ENCODE peak calls at places on chromosomes 11 and 22, in five cellular contexts. One of them, this sample, is unnamed.

GRCh38 chr11:33695051-33695566 is 5.5 kb downstream of the C11orf91 start:
- DNase-seq in astrocyte: no peak
- DNase-seq in HL-60: no peak
- DNase-seq in cardiac muscle cell: no peak
- DNase-seq in transverse colon: no peak
- DNase-seq in this sample: no peak

GRCh38 chr22:20955548-20955947 is 11.5 kb upstream of the AIFM3 start:
- DNase-seq in HL-60: peak; percentile 11
- DNase-seq in transverse colon: no peak
- DNase-seq in astrocyte: no peak
- DNase-seq in cardiac muscle cell: no peak
- DNase-seq in this sample: no peak

GRCh38 chr11:13135385-13136271 is 126.5 kb downstream of the RASSF10 start:
- DNase-seq in cardiac muscle cell: peak; percentile 90
- DNase-seq in HL-60: no peak
- DNase-seq in transverse colon: no peak
- DNase-seq in astrocyte: peak; percentile 97
- DNase-seq in this sample: no peak

GRCh38 chr22:38041760-38042584 is 15.2 kb upstream of the PICK1 start:
- DNase-seq in cardiac muscle cell: no peak
- DNase-seq in HL-60: peak; percentile 17
- DNase-seq in astrocyte: no peak
- DNase-seq in transverse colon: no peak
- DNase-seq in this sample: no peak

GRCh38 chr11:63813035-63813562 is at the start of gene SPINDOC:
- DNase-seq in astrocyte: peak; percentile 23
- DNase-seq in HL-60: no peak
- DNase-seq in transverse colon: peak; percentile 82
- DNase-seq in cardiac muscle cell: peak; percentile 72
- DNase-seq in this sample: peak; percentile 90

GRCh38 chr11:27215471-27216267 is 147.3 kb downstream of the CCDC34 start:
- DNase-seq in HL-60: no peak
- DNase-seq in astrocyte: peak; percentile 61
- DNase-seq in cardiac muscle cell: no peak
- DNase-seq in transverse colon: no peak
- DNase-seq in this sample: no peak

GRCh38 chr22:46143491-46144147 is 6.7 kb upstream of the PPARA start:
- DNase-seq in cardiac muscle cell: no peak
- DNase-seq in HL-60: no peak
- DNase-seq in astrocyte: no peak
- DNase-seq in transverse colon: no peak
- DNase-seq in this sample: no peak

GRCh38 chr11:11514246-11514645 is 107.6 kb downstream of the GALNT18 start:
- DNase-seq in cardiac muscle cell: no peak
- DNase-seq in transverse colon: no peak
- DNase-seq in astrocyte: no peak
- DNase-seq in HL-60: no peak
- DNase-seq in this sample: peak; percentile 23

GRCh38 chr11:112795142-112795815 is 165.9 kb upstream of the NCAM1 start:
- DNase-seq in astrocyte: peak; percentile 29
- DNase-seq in transverse colon: peak; percentile 30
- DNase-seq in HL-60: peak; percentile 42
- DNase-seq in cardiac muscle cell: peak; percentile 77
- DNase-seq in this sample: no peak

GRCh38 chr22:46491936-46492335 is 45.5 kb downstream of the CELSR1 start:
- DNase-seq in cardiac muscle cell: no peak
- DNase-seq in transverse colon: no peak
- DNase-seq in astrocyte: no peak
- DNase-seq in HL-60: no peak
- DNase-seq in this sample: no peak

GRCh38 chr11:15806217-15806616 is 550.1 kb downstream of the SOX6 start:
- DNase-seq in HL-60: no peak
- DNase-seq in astrocyte: peak; percentile 16
- DNase-seq in transverse colon: no peak
- DNase-seq in cardiac muscle cell: no peak
- DNase-seq in this sample: no peak

GRCh38 chr11:64400096-64400495 is 41.1 kb downstream of the RPS6KA4 start:
- DNase-seq in cardiac muscle cell: no peak
- DNase-seq in HL-60: peak; percentile 38
- DNase-seq in astrocyte: no peak
- DNase-seq in transverse colon: no peak
- DNase-seq in this sample: no peak

GRCh38 chr11:33294224-33294623 is 37.0 kb downstream of the HIPK3 start:
- DNase-seq in transverse colon: no peak
- DNase-seq in HL-60: no peak
- DNase-seq in cardiac muscle cell: no peak
- DNase-seq in astrocyte: no peak
- DNase-seq in this sample: no peak

GRCh38 chr11:66371627-66372415 is at the start of gene SLC29A2:
- DNase-seq in HL-60: peak; percentile 78
- DNase-seq in astrocyte: no peak
- DNase-seq in transverse colon: peak; percentile 88
- DNase-seq in cardiac muscle cell: no peak
- DNase-seq in this sample: peak; percentile 49

GRCh38 chr11:6737872-6738466 is 33.8 kb downstream of the OR2AG2 start:
- DNase-seq in HL-60: peak; percentile 61
- DNase-seq in cardiac muscle cell: peak; percentile 54
- DNase-seq in transverse colon: peak; percentile 40
- DNase-seq in astrocyte: peak; percentile 6
- DNase-seq in this sample: no peak

GRCh38 chr22:36204001-36204640 is 2.5 kb upstream of the APOL4 start:
- DNase-seq in transverse colon: no peak
- DNase-seq in cardiac muscle cell: no peak
- DNase-seq in astrocyte: no peak
- DNase-seq in HL-60: no peak
- DNase-seq in this sample: no peak

GRCh38 chr22:36208934-36209333 is 7.3 kb upstream of the APOL4 start:
- DNase-seq in transverse colon: no peak
- DNase-seq in cardiac muscle cell: no peak
- DNase-seq in astrocyte: no peak
- DNase-seq in HL-60: no peak
- DNase-seq in this sample: no peak

GRCh38 chr22:36204641-36205032 is 3.0 kb upstream of the APOL4 start:
- DNase-seq in transverse colon: peak; percentile 53
- DNase-seq in HL-60: no peak
- DNase-seq in astrocyte: no peak
- DNase-seq in cardiac muscle cell: no peak
- DNase-seq in this sample: no peak

GRCh38 chr22:36208162-36208765 is 6.7 kb upstream of the APOL4 start:
- DNase-seq in astrocyte: no peak
- DNase-seq in HL-60: no peak
- DNase-seq in cardiac muscle cell: no peak
- DNase-seq in transverse colon: no peak
- DNase-seq in this sample: no peak

DNA sequence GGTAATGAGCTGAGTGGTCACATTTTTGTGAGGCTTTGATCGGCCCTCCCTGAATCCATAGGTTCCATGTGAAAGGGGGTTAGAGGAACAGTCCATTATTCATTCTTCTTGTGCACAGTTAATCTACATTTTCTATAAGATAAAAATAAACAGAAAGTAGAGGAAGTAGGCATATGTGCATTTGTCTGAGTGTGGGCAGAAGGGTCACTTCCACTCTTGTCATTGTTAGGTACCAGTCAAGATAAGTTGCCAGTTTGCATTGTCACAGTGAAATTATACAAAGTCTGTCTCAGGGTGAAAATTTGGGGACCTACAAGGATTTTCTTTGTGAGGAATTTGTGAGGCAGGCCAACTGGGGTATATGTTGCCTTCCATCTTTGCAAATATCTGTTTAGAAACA is 4.6 kb upstream of the APOL4 start:
- DNase-seq in transverse colon: no peak
- DNase-seq in HL-60: no peak
- DNase-seq in cardiac muscle cell: no peak
- DNase-seq in astrocyte: no peak
- DNase-seq in this sample: no peak
- H3K27ac ChIP-seq in transverse colon: no peak overlapping the region
- H3K27ac ChIP-seq in HL-60: no peak overlapping the region
- H3K27ac ChIP-seq in cardiac muscle cell: no peak overlapping the region
- H3K27ac ChIP-seq in astrocyte: no peak overlapping the region
- H3K27ac ChIP-seq in this sample: no peak overlapping the region

DNA sequence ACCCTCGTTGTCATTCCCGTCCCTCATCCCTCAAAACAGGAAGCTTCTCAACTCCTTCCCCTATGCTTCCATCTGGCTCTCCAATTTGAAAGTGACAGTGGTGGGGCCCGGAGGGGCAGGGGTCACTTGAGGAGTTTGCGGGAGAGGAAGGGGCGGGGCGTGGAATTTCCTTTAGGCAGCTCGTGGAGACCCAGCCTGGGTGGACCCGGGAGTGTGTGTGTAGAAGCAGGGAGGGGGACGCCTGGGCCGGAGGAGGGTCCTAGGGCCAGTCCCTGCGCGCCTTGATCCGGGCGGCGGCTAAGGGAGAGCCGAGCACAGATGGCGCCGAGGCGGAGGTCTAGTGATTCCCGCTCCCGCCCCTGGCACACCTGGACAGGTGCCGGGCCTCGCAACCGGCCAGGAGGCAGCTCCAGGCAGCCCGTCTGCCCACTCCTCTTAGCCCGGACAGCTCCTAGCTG is 7.8 kb upstream of the PAX6 start:
- DNase-seq in astrocyte: no peak
- DNase-seq in transverse colon: no peak
- DNase-seq in cardiac muscle cell: no peak
- DNase-seq in HL-60: no peak
- DNase-seq in this sample: no peak
- H3K27me3 ChIP-seq in astrocyte: peaks cover 81% of the 10 kb centered on the region
- H3K27me3 ChIP-seq in transverse colon: peaks cover 100% of the 10 kb centered on the region
- H3K27me3 ChIP-seq in cardiac muscle cell: peaks cover 100% of the 10 kb centered on the region
- H3K27me3 ChIP-seq in HL-60: peaks cover 89% of the 10 kb centered on the region
- H3K27me3 ChIP-seq in this sample: peaks cover 27% of the 10 kb centered on the region

DNA sequence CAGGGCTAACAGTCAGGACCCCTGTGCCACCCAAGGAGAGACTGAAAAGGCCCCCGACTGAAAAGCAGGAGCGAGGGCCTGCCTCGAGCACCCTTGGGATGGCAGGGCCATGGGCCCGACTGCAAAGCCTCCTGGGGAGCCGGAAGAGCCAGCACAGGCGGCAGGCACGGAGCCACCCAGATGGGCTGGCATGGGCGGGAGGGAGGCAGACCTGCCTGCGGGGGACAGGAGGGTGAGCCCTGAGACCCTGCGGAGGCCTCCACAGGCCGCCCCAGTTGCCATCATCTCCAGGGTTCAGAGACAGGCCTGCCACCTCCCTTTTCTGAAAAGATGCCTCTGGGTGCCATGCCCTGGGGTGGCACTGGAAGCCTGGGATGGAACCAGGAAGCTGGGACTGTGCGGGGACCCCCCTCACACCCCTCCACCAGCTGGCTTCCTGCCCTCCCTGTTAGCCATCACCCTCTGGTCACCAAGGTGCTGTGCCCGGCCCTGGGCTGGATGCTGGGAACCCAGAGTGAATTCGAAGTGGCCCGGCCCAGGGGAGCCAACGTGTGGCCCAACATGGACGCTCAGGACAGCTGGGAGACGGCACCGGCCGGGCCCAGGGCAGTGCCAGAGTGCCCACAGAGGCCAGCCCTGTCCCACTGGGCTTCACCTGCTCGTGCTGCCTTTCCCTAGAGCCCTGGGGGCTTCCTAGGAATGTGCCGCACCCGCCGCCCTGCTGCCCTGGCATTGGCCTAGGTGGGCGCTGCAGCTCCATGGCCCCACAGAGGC is 13.8 kb downstream of the TSPAN32 start:
- DNase-seq in cardiac muscle cell: no peak
- DNase-seq in astrocyte: no peak
- DNase-seq in transverse colon: no peak
- DNase-seq in HL-60: no peak
- DNase-seq in this sample: no peak
- H3K27ac ChIP-seq in cardiac muscle cell: no peak overlapping the region
- H3K27ac ChIP-seq in astrocyte: no peak overlapping the region
- H3K27ac ChIP-seq in transverse colon: peak overlapping the region; percentile 84
- H3K27ac ChIP-seq in HL-60: no peak overlapping the region
- H3K27ac ChIP-seq in this sample: no peak overlapping the region

GRCh38 chr11:18790820-18791174 is 801 bp downstream of the PTPN5 start:
- DNase-seq in HL-60: no peak
- DNase-seq in astrocyte: no peak
- DNase-seq in cardiac muscle cell: no peak
- DNase-seq in transverse colon: no peak
- DNase-seq in this sample: no peak

GRCh38 chr11:18789942-18790341 is 1.7 kb downstream of the PTPN5 start:
- DNase-seq in HL-60: no peak
- DNase-seq in transverse colon: no peak
- DNase-seq in cardiac muscle cell: no peak
- DNase-seq in astrocyte: no peak
- DNase-seq in this sample: no peak

GRCh38 chr11:18792066-18792591 is 531 bp upstream of the PTPN5 start:
- DNase-seq in transverse colon: no peak
- DNase-seq in HL-60: no peak
- DNase-seq in astrocyte: no peak
- DNase-seq in cardiac muscle cell: peak; percentile 7
- DNase-seq in this sample: no peak

GRCh38 chr11:18792827-18793226 is 1.2 kb upstream of the PTPN5 start:
- DNase-seq in HL-60: no peak
- DNase-seq in astrocyte: no peak
- DNase-seq in transverse colon: no peak
- DNase-seq in cardiac muscle cell: no peak
- DNase-seq in this sample: no peak

GRCh38 chr11:18791175-18792065 is at the start of gene PTPN5:
- DNase-seq in astrocyte: peak; percentile 4
- DNase-seq in cardiac muscle cell: peak; percentile 13
- DNase-seq in transverse colon: no peak
- DNase-seq in HL-60: no peak
- DNase-seq in this sample: no peak
- H3K27me3 ChIP-seq in astrocyte: peaks cover 56% of the 10 kb centered on the region
- H3K27me3 ChIP-seq in cardiac muscle cell: peaks cover 92% of the 10 kb centered on the region
- H3K27me3 ChIP-seq in transverse colon: peaks cover 65% of the 10 kb centered on the region
- H3K27me3 ChIP-seq in HL-60: peaks cover 26% of the 10 kb centered on the region
- H3K27me3 ChIP-seq in this sample: peaks cover 19% of the 10 kb centered on the region

DNA sequence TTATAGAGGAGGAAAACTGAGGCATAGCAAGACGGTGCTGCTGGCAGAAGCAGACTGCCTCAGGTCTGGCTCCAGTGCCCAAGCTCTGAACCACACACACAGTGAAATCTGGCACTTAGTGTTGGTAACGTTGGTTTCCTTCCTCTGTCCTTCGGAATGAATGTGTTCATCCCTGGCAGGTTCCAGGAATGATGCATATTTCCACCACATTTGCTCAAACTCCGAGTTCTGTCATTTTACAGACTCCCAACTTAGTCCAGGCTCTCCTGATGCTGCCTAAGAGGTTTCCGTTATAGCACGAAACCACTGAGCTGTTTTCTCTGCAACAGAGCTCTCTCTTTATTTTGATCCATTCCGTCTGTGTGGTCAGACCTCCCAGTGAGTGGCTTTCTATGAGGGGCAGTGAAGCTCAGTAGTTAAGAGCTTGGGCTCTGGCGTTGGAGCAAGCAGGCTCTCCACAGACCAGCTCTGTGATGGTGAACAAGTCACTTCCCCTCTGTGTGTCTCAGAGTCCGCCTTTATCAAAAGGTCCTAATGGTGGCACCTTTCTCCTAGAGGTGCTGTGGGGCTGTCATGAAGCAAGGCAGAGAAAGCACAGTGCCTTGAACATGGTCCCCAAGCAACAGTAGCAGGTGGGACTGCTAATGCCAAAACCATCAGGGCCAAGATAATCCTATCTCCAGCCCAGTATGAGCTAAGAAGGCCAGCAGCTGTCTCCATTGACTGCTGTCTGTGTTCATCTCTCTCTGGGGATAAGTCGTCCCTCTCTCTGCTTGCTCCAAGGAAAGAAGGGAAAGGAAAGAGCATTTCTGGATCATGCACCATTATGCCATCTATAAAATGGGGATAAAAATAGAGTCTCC is 200.4 kb downstream of the MYO18B start:
- DNase-seq in HL-60: no peak
- DNase-seq in transverse colon: no peak
- DNase-seq in cardiac muscle cell: no peak
- DNase-seq in astrocyte: no peak
- DNase-seq in this sample: peak; percentile 74
- H3K27ac ChIP-seq in HL-60: no peak overlapping the region
- H3K27ac ChIP-seq in transverse colon: no peak overlapping the region
- H3K27ac ChIP-seq in cardiac muscle cell: no peak overlapping the region
- H3K27ac ChIP-seq in astrocyte: no peak overlapping the region
- H3K27ac ChIP-seq in this sample: peak overlapping the region; percentile 26

This sample was measured in SJSA1.